ENCODE peak calls at places on chromosomes 2 and 18, in five cellular contexts. H is myocyte, X is NCI-H187 treated with DMSO at 0.1 percent for 48 hours, K is T-cell, I is NCI-H774. F is an unnamed sample.

GRCh38 chr2:202566286-202566685 is 68.5 kb upstream of the FAM117B start:
- DNase-seq in H (no peak), I (no peak), K (no peak), X (no peak), F (no peak)

GRCh38 chr2:233489666-233490065 is 76.9 kb downstream of the USP40 start:
- DNase-seq in I (no peak), K (no peak), H (no peak), X (no peak), F (no peak)

GRCh38 chr18:78939105-78939504 is 40.5 kb upstream of the SALL3 start:
- DNase-seq in X (no peak), I (no peak), K (no peak), H (no peak), F (no peak)

GRCh38 chr2:23532311-23533013 is 147.5 kb downstream of the KLHL29 start:
- DNase-seq in X (no peak), K (peak; percentile 52), H (no peak), I (no peak), F (no peak)

GRCh38 chr2:142722569-142722968 is 154.9 kb upstream of the KYNU start:
- DNase-seq in X (no peak), I (no peak), H (no peak), K (no peak), F (no peak)

GRCh38 chr18:44039826-44040225 is 640.9 kb upstream of the SETBP1 start:
- DNase-seq in H (no peak), I (no peak), K (no peak), X (no peak), F (no peak)

GRCh38 chr2:27606611-27607010 is 22.2 kb downstream of the CCDC121 start:
- DNase-seq in K (no peak), X (no peak), H (no peak), I (no peak), F (no peak)

GRCh38 chr2:12778811-12779574 is 62.3 kb downstream of the TRIB2 start:
- DNase-seq in K (no peak), H (peak; percentile 7), X (no peak), I (no peak), F (no peak)

GRCh38 chr2:130954873-130955272 is 118.2 kb downstream of the ARHGEF4 start:
- DNase-seq in H (no peak), X (no peak), K (no peak), I (no peak), F (no peak)

GRCh38 chr2:190636362-190636761 is 12.5 kb upstream of the NAB1 start:
- DNase-seq in I (no peak), H (peak; percentile 42), X (no peak), K (no peak), F (no peak)

GRCh38 chr2:180124273-180124881 is 117.3 kb upstream of the CWC22 start:
- DNase-seq in K (no peak), X (no peak), H (peak; percentile 76), I (peak; percentile 64), F (peak; percentile 19)

GRCh38 chr2:219425238-219426067 is 7.3 kb downstream of the DES start:
- DNase-seq in I (no peak), K (no peak), H (peak; percentile 27), X (no peak), F (no peak)

GRCh38 chr2:151886235-151886634 is 58.0 kb upstream of the ARL5A start:
- DNase-seq in I (peak; percentile 64), H (peak; percentile 28), K (no peak), X (no peak), F (no peak)

GRCh38 chr2:197891897-197892442 is 87.6 kb downstream of the PLCL1 start:
- DNase-seq in X (no peak), H (no peak), I (no peak), K (no peak), F (no peak)

GRCh38 chr2:170554278-170554955 is 160.7 kb upstream of the SP5 start:
- DNase-seq in K (no peak), H (peak; percentile 96), I (no peak), X (no peak), F (no peak)

GRCh38 chr2:183123117-183123958 is 905 bp upstream of the NUP35 start:
- DNase-seq in K (no peak), X (no peak), I (no peak), H (no peak), F (no peak)

GRCh38 chr18:9413586-9413985 is 61.7 kb upstream of the RALBP1 start:
- DNase-seq in H (peak; percentile 45), X (no peak), K (no peak), I (no peak), F (no peak)

GRCh38 chr2:126774290-126774689 is 118.3 kb downstream of the GYPC start:
- DNase-seq in I (no peak), X (no peak), H (no peak), K (no peak), F (no peak)

GRCh38 chr18:70289351-70290330 is 796 bp downstream of the SOCS6 start:
- DNase-seq in K (no peak), H (peak; percentile 58), I (no peak), X (no peak), F (peak; percentile 86)

GRCh38 chr2:166180951-166181812 is 53.4 kb upstream of the SCN1A start:
- DNase-seq in H (peak; percentile 73), I (peak; percentile 33), K (no peak), X (peak; percentile 0), F (peak; percentile 46)

GRCh38 chr2:172734711-172735645 is 667 bp upstream of the RAPGEF4 start:
- DNase-seq in H (no peak), X (no peak), I (no peak), K (no peak), F (peak; percentile 73)

GRCh38 chr2:10820562-10820961 is 8.0 kb upstream of the PDIA6 start:
- DNase-seq in K (no peak), I (no peak), X (no peak), H (peak; percentile 27), F (no peak)

GRCh38 chr2:134304726-134305509 is 51.0 kb downstream of the MGAT5 start:
- DNase-seq in K (no peak), X (no peak), I (no peak), H (no peak), F (no peak)

GRCh38 chr2:98334439-98335078 is 11.7 kb upstream of the CNGA3 start:
- DNase-seq in I (peak; percentile 39), H (peak; percentile 69), X (peak; percentile 92), K (no peak), F (peak; percentile 54)

GRCh38 chr2:133986881-133987793 is 266.7 kb upstream of the MGAT5 start:
- DNase-seq in H (no peak), I (no peak), K (no peak), X (no peak), F (peak; percentile 32)

GRCh38 chr2:101616411-101616810 is 81.1 kb upstream of the MAP4K4 start:
- DNase-seq in X (no peak), K (no peak), H (no peak), I (peak; percentile 53), F (no peak)

GRCh38 chr18:79371536-79372210 is 24.1 kb upstream of the NFATC1 start:
- DNase-seq in I (no peak), H (no peak), X (no peak), K (no peak), F (peak; percentile 25)

GRCh38 chr18:45874501-45875184 is 49.2 kb downstream of the SIGLEC15 start:
- DNase-seq in X (no peak), H (peak; percentile 43), K (peak; percentile 23), I (no peak), F (no peak)

GRCh38 chr2:233416706-233417105 is 62.4 kb downstream of the DGKD start:
- DNase-seq in K (no peak), I (no peak), X (no peak), H (no peak), F (no peak)

GRCh38 chr2:120490091-120490798 is 144.3 kb downstream of the INHBB start:
- DNase-seq in H (no peak), I (no peak), K (no peak), X (no peak), F (no peak)

GRCh38 chr2:64345998-64346397 is 108.0 kb upstream of the LGALSL start:
- DNase-seq in I (no peak), K (no peak), H (no peak), X (no peak), F (no peak)